ENCODE peak calls at places on chromosome 17, in eight cellular contexts. L is progenitor cell of endocrine pancreas, Z is left lung, V is AG09309, H is GM20000, A is cardiac muscle cell, E is endothelial cell, F is fibroblast of pulmonary artery. M is an unnamed sample.

GRCh38 chr17:68355093-68355492 is 63.8 kb downstream of the ARSG start:
- DNase-seq in H (no peak), E (no peak), V (no peak), F (peak; percentile 59), L (no peak), Z (no peak), A (peak; percentile 56), M (peak; percentile 84)

GRCh38 chr17:7323731-7324437 is 5.3 kb downstream of the NEURL4 start:
- DNase-seq in E (peak; percentile 82), H (peak; percentile 79), Z (peak; percentile 91), V (no peak), F (peak; percentile 46), L (peak; percentile 69), A (peak; percentile 40), M (peak; percentile 51)

GRCh38 chr17:14775761-14776492 is 475.0 kb downstream of the HS3ST3B1 start:
- DNase-seq in A (peak; percentile 68), L (no peak), V (peak; percentile 53), F (peak; percentile 49), E (no peak), H (no peak), Z (no peak), M (peak; percentile 61)

GRCh38 chr17:253091-253846 is 71.8 kb upstream of the DOC2B start:
- DNase-seq in E (no peak), V (no peak), H (no peak), F (no peak), L (no peak), Z (peak; percentile 54), A (no peak), M (no peak)

GRCh38 chr17:37701424-37702020 is 43.3 kb downstream of the HNF1B start:
- DNase-seq in V (no peak), F (peak; percentile 17), E (peak; percentile 50), A (peak; percentile 20), L (no peak), Z (no peak), H (peak; percentile 66), M (peak; percentile 26)

GRCh38 chr17:42566215-42566872 is 556 bp upstream of the MLX start:
- DNase-seq in F (no peak), V (no peak), L (no peak), E (no peak), A (no peak), H (no peak), Z (no peak), M (no peak)

GRCh38 chr17:4442582-4442981 is 8.8 kb downstream of the SPNS3 start:
- DNase-seq in F (no peak), H (no peak), E (no peak), A (no peak), V (no peak), Z (no peak), L (no peak), M (no peak)

GRCh38 chr17:41178843-41179616 is 1.0 kb upstream of the KRTAP4-2 start:
- DNase-seq in E (no peak), F (no peak), Z (no peak), H (no peak), A (no peak), L (no peak), V (peak; percentile 10), M (no peak)

GRCh38 chr17:7849185-7850117 is 5.4 kb upstream of the TMEM88 start:
- DNase-seq in F (no peak), H (no peak), V (no peak), L (no peak), Z (no peak), A (no peak), E (no peak), M (no peak)

GRCh38 chr17:1073241-1073962 is 76.5 kb downstream of the TIMM22 start:
- DNase-seq in V (no peak), F (no peak), E (no peak), H (no peak), L (no peak), A (no peak), Z (peak; percentile 63), M (no peak)

GRCh38 chr17:42623732-42624596 is 14.5 kb downstream of the TUBG1 start:
- DNase-seq in F (peak; percentile 30), V (no peak), Z (no peak), A (no peak), E (no peak), L (no peak), H (no peak), M (peak; percentile 17)

DNA sequence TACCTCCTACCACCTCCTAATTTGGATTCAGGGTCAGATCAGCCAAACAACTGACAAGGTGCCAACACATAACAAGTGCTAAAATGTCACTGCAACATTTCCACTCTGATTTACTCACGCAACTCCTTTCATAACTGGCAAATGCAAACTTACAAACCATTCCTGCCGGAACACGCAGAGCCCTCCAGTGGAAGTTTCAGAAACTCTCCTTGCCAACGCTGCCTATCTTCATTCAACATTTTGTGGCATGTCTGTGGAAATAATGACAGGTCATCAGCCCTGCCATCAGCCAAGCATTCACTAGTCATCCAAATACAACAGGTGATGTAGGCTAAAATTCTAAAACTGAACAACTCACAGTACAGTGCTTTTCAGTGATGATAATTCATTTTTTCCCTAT is 37.7 kb upstream of the OR3A1 start:
- DNase-seq in H (no peak), L (no peak), V (no peak), Z (no peak), E (no peak), A (no peak), F (no peak), M (no peak)
- TF ChIP-seq CTCF in H (no peak), L (no peak), V (no peak), Z (no peak), E (no peak), A (no peak), F (no peak), M (no peak)

DNA sequence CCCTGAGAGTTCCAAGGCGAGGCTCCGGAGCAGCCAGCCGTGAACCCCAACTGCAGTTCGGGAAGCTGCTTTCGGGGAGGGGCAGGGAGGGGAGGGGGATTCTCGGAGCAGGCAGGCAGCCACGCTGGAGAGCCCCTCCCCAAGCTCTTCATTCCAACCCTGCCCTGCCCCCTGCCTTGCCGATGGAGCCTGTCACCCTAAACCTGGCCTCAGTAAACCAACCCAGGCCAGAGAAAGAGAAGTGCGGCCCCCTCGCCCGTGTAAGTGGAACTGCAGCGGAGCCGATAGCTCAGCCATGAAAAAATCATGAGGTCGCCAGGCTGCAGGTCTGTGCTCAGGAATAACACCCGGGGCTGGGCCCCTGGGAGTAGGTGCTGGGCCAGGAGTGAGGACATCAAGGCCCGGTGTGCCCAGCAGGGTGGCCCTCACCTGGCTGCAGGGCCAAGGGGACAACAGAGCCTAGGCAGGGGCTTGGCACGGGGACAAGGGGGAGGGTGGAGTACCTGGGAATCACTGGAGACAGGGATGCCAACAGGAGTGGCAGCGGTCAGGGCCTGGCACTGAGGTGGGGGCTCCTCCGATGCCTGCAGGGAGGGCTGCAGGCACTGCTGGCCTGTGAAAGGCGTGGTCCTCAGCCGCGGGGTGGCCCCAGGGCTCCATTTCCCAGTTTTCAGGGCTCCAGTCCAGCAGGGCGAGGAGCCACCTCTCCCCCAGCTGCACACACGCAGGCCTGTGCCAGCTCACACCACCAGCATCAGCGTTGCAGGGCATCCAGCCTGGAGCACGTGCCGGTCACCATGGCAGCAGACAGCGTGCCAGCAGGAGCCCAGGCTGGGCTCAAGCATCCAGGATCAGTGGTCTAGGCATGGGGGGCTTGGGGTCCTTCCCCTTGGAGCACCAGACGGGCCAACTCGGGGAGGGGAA is 4.8 kb upstream of the FSCN2 start:
- DNase-seq in L (peak; percentile 44), E (peak; percentile 66), F (peak; percentile 42), A (peak; percentile 54), V (peak; percentile 45), H (no peak), Z (peak; percentile 65), M (peak; percentile 69)
- TF ChIP-seq CTCF in L (peak; percentile 58), E (peak; percentile 30), F (peak; percentile 31), A (peak; percentile 50), V (no peak), H (no peak), Z (no peak), M (peak; percentile 64)

DNA sequence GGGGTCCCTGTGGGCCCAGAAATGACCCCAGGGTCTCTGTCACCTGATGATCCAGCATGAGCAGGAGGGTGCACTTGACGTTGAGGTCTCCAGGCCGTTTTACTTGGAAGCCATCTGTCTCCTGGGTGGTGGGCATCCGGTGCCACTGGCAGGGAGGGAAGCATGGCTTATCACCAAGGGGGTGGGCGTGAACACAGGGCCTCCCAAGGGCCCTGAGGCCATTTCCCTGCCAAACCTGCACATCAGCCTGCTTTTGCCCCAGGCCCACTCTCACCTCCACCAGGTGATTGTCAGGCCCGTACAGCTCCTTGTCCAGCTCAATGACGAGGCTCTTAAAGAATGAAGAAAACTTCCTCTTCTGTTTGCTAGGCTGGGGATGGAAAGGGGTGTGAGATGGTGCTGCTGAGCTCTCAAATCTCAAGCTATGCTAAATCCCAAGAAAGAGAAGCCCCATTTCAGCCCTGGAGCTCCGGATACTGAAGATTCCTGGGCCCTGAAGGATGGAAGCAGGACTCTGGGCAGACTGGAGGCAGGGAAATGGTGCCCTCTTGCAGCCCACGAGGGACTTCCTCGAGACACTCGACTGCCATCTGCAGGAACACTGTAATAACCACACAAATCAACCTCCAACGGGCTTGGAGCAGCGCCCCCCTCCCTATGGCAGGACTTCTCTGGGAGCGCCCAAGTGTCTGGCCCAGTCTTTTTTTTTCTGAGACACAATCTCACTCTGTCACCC is 7.1 kb upstream of the FTSJ3 start:
- DNase-seq in H (peak; percentile 68), A (peak; percentile 85), V (peak; percentile 59), Z (no peak), E (peak; percentile 72), L (no peak), F (peak; percentile 76), M (peak; percentile 83)
- TF ChIP-seq CTCF in H (peak; percentile 50), A (peak; percentile 73), V (peak; percentile 81), Z (peak; percentile 38), E (no peak), L (peak; percentile 56), F (peak; percentile 54), M (peak; percentile 68)

GRCh38 chr17:65261152-65261551 is 124.0 kb downstream of the RGS9 start:
- DNase-seq in L (no peak), H (no peak), V (no peak), A (no peak), F (no peak), E (peak; percentile 7), Z (no peak), M (no peak)
- TF ChIP-seq CTCF in L (no peak), H (no peak), V (no peak), A (no peak), F (no peak), E (peak; percentile 28), Z (no peak), M (peak; percentile 17)

DNA sequence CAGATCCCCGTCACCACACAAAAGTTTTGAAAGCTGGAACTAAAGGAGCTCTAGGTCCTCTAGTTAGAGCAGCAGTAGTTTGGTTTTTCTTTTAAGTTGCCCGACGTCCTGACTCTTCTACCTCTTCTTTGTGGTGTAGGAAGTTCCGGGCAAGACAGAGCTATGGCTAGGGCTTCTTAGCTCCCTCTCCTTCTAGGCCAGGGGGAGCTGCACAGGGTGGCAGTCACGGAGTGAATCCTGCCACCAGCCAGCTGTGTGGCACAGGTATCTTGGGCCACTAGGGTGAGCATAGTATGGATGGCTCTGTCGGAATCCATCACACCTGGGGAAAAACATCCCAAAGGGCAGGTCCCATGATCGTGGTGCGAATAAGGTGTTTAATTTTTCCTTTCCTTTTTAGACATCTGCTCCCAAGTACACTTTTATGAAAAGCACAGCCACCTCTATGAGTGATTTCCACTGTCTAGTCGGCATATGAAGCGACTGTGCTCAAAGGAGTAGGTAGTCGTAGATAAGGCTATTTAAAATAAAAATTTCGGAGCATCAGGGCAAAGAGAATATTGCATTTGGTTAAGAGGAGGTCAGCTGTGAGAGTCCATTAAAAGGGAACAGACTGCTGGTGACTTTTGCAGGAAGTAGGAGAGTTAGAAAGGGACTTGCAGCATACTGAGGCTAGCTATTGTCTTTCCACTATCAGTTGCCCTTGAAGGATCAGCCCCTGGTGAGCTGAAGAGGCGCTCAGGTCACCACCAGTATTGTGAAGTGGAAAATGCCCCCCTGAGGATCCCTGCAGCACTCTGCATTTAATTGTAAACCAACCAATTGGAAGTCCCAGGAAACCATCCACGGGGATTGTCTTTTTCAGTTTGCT is 2.1 kb downstream of the PRKCA start:
- DNase-seq in E (no peak), A (peak; percentile 41), F (peak; percentile 33), H (no peak), Z (no peak), L (no peak), V (no peak), M (peak; percentile 39)
- TF ChIP-seq CTCF in E (no peak), A (no peak), F (no peak), H (no peak), Z (no peak), L (no peak), V (peak; percentile 2), M (peak; percentile 36)